ENCODE peak calls at places on chromosome 9, in seven cellular contexts. U is left lung, Q is transverse colon, X is thyroid gland, N is lung, E is AG04450, D is cardiac muscle cell. P is an unnamed sample.

GRCh38 chr9:36609306-36609705 is 36.6 kb downstream of the MELK start:
- DNase-seq in U (no peak), Q (no peak), X (no peak), N (no peak), E (no peak), D (no peak), P (no peak)

GRCh38 chr9:36739538-36740116 is 166.9 kb downstream of the MELK start:
- DNase-seq in U (peak; percentile 80), Q (no peak), X (no peak), N (no peak), E (no peak), D (no peak), P (no peak)

GRCh38 chr9:115494958-115495690 is 377.2 kb upstream of the TNC start:
- DNase-seq in U (no peak), Q (no peak), X (no peak), N (no peak), E (no peak), D (no peak), P (no peak)

GRCh38 chr9:89278997-89279739 is 31.8 kb upstream of the CKS2 start:
- DNase-seq in U (no peak), Q (no peak), X (no peak), N (no peak), E (peak; percentile 21), D (peak; percentile 51), P (peak; percentile 17)

GRCh38 chr9:18636781-18637180 is 162.8 kb downstream of the ADAMTSL1 start:
- DNase-seq in U (no peak), Q (no peak), X (no peak), N (no peak), E (no peak), D (no peak), P (no peak)

GRCh38 chr9:127793093-127793708 is 7.4 kb downstream of the CDK9 start:
- DNase-seq in U (no peak), Q (no peak), X (no peak), N (no peak), E (no peak), D (no peak), P (no peak)

GRCh38 chr9:78130004-78130403 is 98.4 kb upstream of the GNAQ start:
- DNase-seq in U (no peak), Q (no peak), X (peak; percentile 40), N (no peak), E (no peak), D (peak; percentile 34), P (no peak)

GRCh38 chr9:136723989-136724388 is 11.6 kb downstream of the DIPK1B start:
- DNase-seq in U (no peak), Q (no peak), X (no peak), N (no peak), E (no peak), D (no peak), P (no peak)

GRCh38 chr9:79201641-79202040 is 370.1 kb upstream of the TLE4 start:
- DNase-seq in U (no peak), Q (no peak), X (no peak), N (no peak), E (no peak), D (no peak), P (no peak)

GRCh38 chr9:76687861-76688374 is 76.3 kb upstream of the PCA3 start:
- DNase-seq in U (no peak), Q (no peak), X (no peak), N (no peak), E (no peak), D (no peak), P (no peak)

GRCh38 chr9:97900103-97900737 is 22.1 kb downstream of the TRMO start:
- DNase-seq in U (no peak), Q (no peak), X (no peak), N (no peak), E (peak; percentile 15), D (no peak), P (no peak)

GRCh38 chr9:72467766-72468738 is 53.4 kb upstream of the TMC1 start:
- DNase-seq in U (no peak), Q (no peak), X (no peak), N (no peak), E (no peak), D (no peak), P (no peak)

GRCh38 chr9:136979769-136980587 is 2.7 kb downstream of the PTGDS start:
- DNase-seq in U (no peak), Q (no peak), X (no peak), N (no peak), E (no peak), D (no peak), P (no peak)

GRCh38 chr9:4422495-4422894 is 67.8 kb upstream of the SLC1A1 start:
- DNase-seq in U (no peak), Q (no peak), X (no peak), N (no peak), E (no peak), D (no peak), P (no peak)

GRCh38 chr9:23322392-23322791 is 503.6 kb downstream of the ELAVL2 start:
- DNase-seq in U (no peak), Q (no peak), X (no peak), N (no peak), E (no peak), D (peak; percentile 9), P (no peak)
- TF ChIP-seq CTCF in U (no peak), Q (no peak), X (no peak), N (no peak), E (peak; percentile 52), D (no peak), P (no peak)

GRCh38 chr9:34072410-34072809 is 23.7 kb upstream of the UBAP2 start:
- DNase-seq in U (no peak), Q (peak; percentile 9), X (peak; percentile 44), N (peak; percentile 32), E (no peak), D (no peak), P (no peak)
- H3K27ac ChIP-seq in U (peak overlapping the region; percentile 79), Q (peak overlapping the region; percentile 65), X (peak overlapping the region; percentile 76), N (peak overlapping the region; percentile 80), E (peak overlapping the region; percentile 91), D (peak overlapping the region; percentile 40), P (no peak overlapping the region)

GRCh38 chr9:133128152-133128551 is 7.1 kb upstream of the RALGDS start:
- DNase-seq in U (peak; percentile 70), Q (no peak), X (no peak), N (no peak), E (no peak), D (no peak), P (no peak)
- H3K4me3 ChIP-seq in U (no peak overlapping the region), Q (no peak overlapping the region), X (no peak overlapping the region), N (no peak overlapping the region), E (no peak overlapping the region), D (no peak overlapping the region), P (no peak overlapping the region)

GRCh38 chr9:109001275-109001676 is 12.0 kb downstream of the CTNNAL1 start:
- DNase-seq in U (no peak), Q (no peak), X (no peak), N (no peak), E (no peak), D (no peak), P (no peak)
- TF ChIP-seq CTCF in U (no peak), Q (no peak), X (no peak), N (no peak), E (no peak), D (no peak), P (no peak)

DNA sequence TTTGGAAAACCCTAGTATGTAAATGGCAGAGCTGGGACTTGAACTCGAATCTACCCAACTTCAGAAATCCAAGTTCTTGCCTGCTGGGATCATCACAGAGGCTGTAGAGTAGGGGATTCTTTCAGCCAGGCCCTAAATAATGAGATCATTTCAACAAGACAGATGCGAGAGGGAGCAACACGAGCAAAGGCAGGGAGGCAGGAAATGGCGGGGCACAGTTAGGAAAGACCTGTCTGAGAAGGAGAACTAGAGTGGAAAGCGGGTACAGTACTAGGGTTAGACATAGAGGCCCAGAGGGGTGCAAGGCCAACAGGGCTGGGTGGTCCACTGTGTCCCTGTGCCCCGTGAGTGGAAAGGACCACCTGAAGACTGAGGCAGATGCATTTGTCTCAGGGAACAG is 46.1 kb downstream of the MVB12B start:
- DNase-seq in U (no peak), Q (no peak), X (no peak), N (no peak), E (no peak), D (no peak), P (no peak)
- H3K27ac ChIP-seq in U (peak overlapping the region; percentile 63), Q (peak overlapping the region; percentile 7), X (peak overlapping the region; percentile 19), N (peak overlapping the region; percentile 21), E (no peak overlapping the region), D (no peak overlapping the region), P (no peak overlapping the region)

GRCh38 chr9:14316574-14317304 is 2.8 kb upstream of the NFIB start:
- DNase-seq in U (no peak), Q (no peak), X (peak; percentile 44), N (no peak), E (no peak), D (no peak), P (no peak)

GRCh38 chr9:14321517-14322125 is 7.7 kb upstream of the NFIB start:
- DNase-seq in U (no peak), Q (no peak), X (no peak), N (no peak), E (no peak), D (no peak), P (no peak)

GRCh38 chr9:14320272-14321245 is 6.6 kb upstream of the NFIB start:
- DNase-seq in U (no peak), Q (peak; percentile 22), X (peak; percentile 35), N (no peak), E (peak; percentile 80), D (no peak), P (no peak)

GRCh38 chr9:14317667-14318255 is 3.8 kb upstream of the NFIB start:
- DNase-seq in U (no peak), Q (no peak), X (no peak), N (no peak), E (no peak), D (no peak), P (no peak)

DNA sequence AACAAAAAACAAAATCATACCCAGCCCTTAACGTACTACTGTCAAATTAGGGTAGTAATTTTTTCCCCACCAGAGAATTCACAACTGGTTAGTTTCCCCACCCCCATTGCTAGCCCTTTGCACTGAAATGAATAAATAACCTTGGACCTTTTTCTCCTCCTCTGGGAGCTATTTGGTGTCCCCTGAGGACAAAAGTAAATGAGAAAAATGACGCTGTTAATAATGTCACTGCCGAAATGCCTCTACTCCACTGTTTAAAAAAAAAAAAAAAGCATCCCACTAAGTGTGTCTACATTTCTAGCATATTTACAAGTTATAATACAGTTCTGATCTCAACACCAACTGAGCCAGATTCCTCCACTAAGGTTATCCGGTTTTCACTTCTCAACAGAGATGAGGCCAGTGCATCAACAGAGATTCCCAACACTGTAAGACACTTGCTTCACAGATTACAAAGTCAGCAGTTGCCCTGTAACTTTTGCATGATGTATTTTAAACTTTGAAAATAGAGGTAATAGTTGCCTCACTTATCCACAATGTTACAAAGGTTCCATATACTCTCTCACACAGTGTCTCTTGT is 5.1 kb upstream of the NFIB start:
- DNase-seq in U (no peak), Q (no peak), X (no peak), N (no peak), E (no peak), D (no peak), P (no peak)
- H3K4me3 ChIP-seq in U (no peak overlapping the region), Q (no peak overlapping the region), X (no peak overlapping the region), N (no peak overlapping the region), E (no peak overlapping the region), D (no peak overlapping the region), P (no peak overlapping the region)